ENCODE peak calls at places on chromosomes 13 and 19, in ten cellular contexts. One of them, this sample, is unnamed.

GRCh38 chr13:60627071-60627686 is 230.2 kb downstream of the TDRD3 start:
- DNase-seq in fibroblast of lung: peak; percentile 2
- DNase-seq in HepG2: peak; percentile 29
- DNase-seq in LoVo: peak; percentile 33
- DNase-seq in SHP77: peak; percentile 9
- DNase-seq in GM20000: peak; percentile 22
- DNase-seq in AML-193: peak; percentile 52
- DNase-seq in amniotic stem cell: no peak
- DNase-seq in esophagus squamous epithelium: no peak
- DNase-seq in NCI-H1694 treated with DMSO at 0.1 percent for 48 hours: peak; percentile 17
- DNase-seq in this sample: no peak

GRCh38 chr13:51856027-51856736 is 5.6 kb upstream of the CCDC70 start:
- DNase-seq in fibroblast of lung: no peak
- DNase-seq in NCI-H1694 treated with DMSO at 0.1 percent for 48 hours: no peak
- DNase-seq in AML-193: no peak
- DNase-seq in amniotic stem cell: no peak
- DNase-seq in LoVo: peak; percentile 71
- DNase-seq in HepG2: no peak
- DNase-seq in esophagus squamous epithelium: no peak
- DNase-seq in SHP77: no peak
- DNase-seq in GM20000: no peak
- DNase-seq in this sample: no peak

GRCh38 chr13:94419304-94419943 is 60.1 kb downstream of the DCT start:
- DNase-seq in esophagus squamous epithelium: no peak
- DNase-seq in NCI-H1694 treated with DMSO at 0.1 percent for 48 hours: no peak
- DNase-seq in fibroblast of lung: peak; percentile 83
- DNase-seq in HepG2: no peak
- DNase-seq in GM20000: no peak
- DNase-seq in amniotic stem cell: no peak
- DNase-seq in SHP77: no peak
- DNase-seq in LoVo: no peak
- DNase-seq in AML-193: no peak
- DNase-seq in this sample: no peak

GRCh38 chr19:43639507-43640423 is at the start of gene CADM4:
- DNase-seq in GM20000: peak; percentile 88
- DNase-seq in NCI-H1694 treated with DMSO at 0.1 percent for 48 hours: peak; percentile 10
- DNase-seq in AML-193: no peak
- DNase-seq in SHP77: peak; percentile 32
- DNase-seq in HepG2: no peak
- DNase-seq in esophagus squamous epithelium: no peak
- DNase-seq in amniotic stem cell: no peak
- DNase-seq in LoVo: peak; percentile 32
- DNase-seq in fibroblast of lung: no peak
- DNase-seq in this sample: no peak

GRCh38 chr19:31177230-31177629 is 172.0 kb downstream of the TSHZ3 start:
- DNase-seq in LoVo: no peak
- DNase-seq in AML-193: no peak
- DNase-seq in HepG2: no peak
- DNase-seq in esophagus squamous epithelium: no peak
- DNase-seq in NCI-H1694 treated with DMSO at 0.1 percent for 48 hours: no peak
- DNase-seq in amniotic stem cell: no peak
- DNase-seq in SHP77: no peak
- DNase-seq in fibroblast of lung: no peak
- DNase-seq in GM20000: no peak
- DNase-seq in this sample: no peak

GRCh38 chr13:30743319-30744055 is 8.1 kb downstream of the ALOX5AP start:
- DNase-seq in AML-193: peak; percentile 41
- DNase-seq in esophagus squamous epithelium: no peak
- DNase-seq in HepG2: peak; percentile 10
- DNase-seq in NCI-H1694 treated with DMSO at 0.1 percent for 48 hours: no peak
- DNase-seq in LoVo: peak; percentile 69
- DNase-seq in fibroblast of lung: peak; percentile 99
- DNase-seq in amniotic stem cell: peak; percentile 89
- DNase-seq in GM20000: no peak
- DNase-seq in SHP77: no peak
- DNase-seq in this sample: peak; percentile 86

GRCh38 chr13:108859202-108860012 is 230.0 kb downstream of the MYO16 start:
- DNase-seq in esophagus squamous epithelium: no peak
- DNase-seq in HepG2: no peak
- DNase-seq in NCI-H1694 treated with DMSO at 0.1 percent for 48 hours: no peak
- DNase-seq in AML-193: no peak
- DNase-seq in amniotic stem cell: peak; percentile 14
- DNase-seq in fibroblast of lung: peak; percentile 74
- DNase-seq in LoVo: peak; percentile 64
- DNase-seq in GM20000: no peak
- DNase-seq in SHP77: no peak
- DNase-seq in this sample: peak; percentile 46

GRCh38 chr13:33536639-33537425 is 251.3 kb upstream of the STARD13 start:
- DNase-seq in LoVo: no peak
- DNase-seq in SHP77: no peak
- DNase-seq in HepG2: no peak
- DNase-seq in fibroblast of lung: peak; percentile 86
- DNase-seq in amniotic stem cell: no peak
- DNase-seq in GM20000: no peak
- DNase-seq in AML-193: no peak
- DNase-seq in NCI-H1694 treated with DMSO at 0.1 percent for 48 hours: no peak
- DNase-seq in esophagus squamous epithelium: no peak
- DNase-seq in this sample: peak; percentile 18

GRCh38 chr19:47618771-47619170 is 9.8 kb downstream of the BICRA start:
- DNase-seq in esophagus squamous epithelium: no peak
- DNase-seq in amniotic stem cell: no peak
- DNase-seq in fibroblast of lung: peak; percentile 46
- DNase-seq in AML-193: no peak
- DNase-seq in GM20000: no peak
- DNase-seq in NCI-H1694 treated with DMSO at 0.1 percent for 48 hours: no peak
- DNase-seq in SHP77: peak; percentile 61
- DNase-seq in HepG2: no peak
- DNase-seq in LoVo: no peak
- DNase-seq in this sample: no peak

GRCh38 chr13:56515441-56515840 is 625.3 kb upstream of the PRR20A start:
- DNase-seq in SHP77: no peak
- DNase-seq in fibroblast of lung: no peak
- DNase-seq in esophagus squamous epithelium: no peak
- DNase-seq in AML-193: no peak
- DNase-seq in amniotic stem cell: no peak
- DNase-seq in NCI-H1694 treated with DMSO at 0.1 percent for 48 hours: no peak
- DNase-seq in GM20000: no peak
- DNase-seq in HepG2: no peak
- DNase-seq in LoVo: no peak
- DNase-seq in this sample: no peak

GRCh38 chr19:798415-799075 is 1.3 kb downstream of the PTBP1 start:
- DNase-seq in HepG2: peak; percentile 43
- DNase-seq in GM20000: peak; percentile 46
- DNase-seq in SHP77: no peak
- DNase-seq in AML-193: no peak
- DNase-seq in fibroblast of lung: no peak
- DNase-seq in esophagus squamous epithelium: no peak
- DNase-seq in amniotic stem cell: no peak
- DNase-seq in NCI-H1694 treated with DMSO at 0.1 percent for 48 hours: no peak
- DNase-seq in LoVo: peak; percentile 28
- DNase-seq in this sample: no peak

GRCh38 chr13:47549219-47549752 is 451.8 kb downstream of the SUCLA2 start:
- DNase-seq in GM20000: no peak
- DNase-seq in HepG2: no peak
- DNase-seq in NCI-H1694 treated with DMSO at 0.1 percent for 48 hours: no peak
- DNase-seq in amniotic stem cell: no peak
- DNase-seq in fibroblast of lung: no peak
- DNase-seq in SHP77: peak; percentile 8
- DNase-seq in AML-193: no peak
- DNase-seq in esophagus squamous epithelium: no peak
- DNase-seq in LoVo: no peak
- DNase-seq in this sample: no peak

GRCh38 chr13:113403255-113404104 is 39.5 kb upstream of the GRTP1 start:
- DNase-seq in amniotic stem cell: no peak
- DNase-seq in AML-193: no peak
- DNase-seq in SHP77: no peak
- DNase-seq in NCI-H1694 treated with DMSO at 0.1 percent for 48 hours: no peak
- DNase-seq in fibroblast of lung: no peak
- DNase-seq in HepG2: no peak
- DNase-seq in GM20000: no peak
- DNase-seq in esophagus squamous epithelium: no peak
- DNase-seq in LoVo: no peak
- DNase-seq in this sample: no peak

GRCh38 chr19:3970313-3970807 is 539 bp downstream of the DAPK3 start:
- DNase-seq in GM20000: no peak
- DNase-seq in HepG2: no peak
- DNase-seq in fibroblast of lung: no peak
- DNase-seq in esophagus squamous epithelium: no peak
- DNase-seq in AML-193: no peak
- DNase-seq in NCI-H1694 treated with DMSO at 0.1 percent for 48 hours: no peak
- DNase-seq in SHP77: no peak
- DNase-seq in amniotic stem cell: no peak
- DNase-seq in LoVo: no peak
- DNase-seq in this sample: no peak

GRCh38 chr13:33379597-33379996 is 94.0 kb upstream of the STARD13 start:
- DNase-seq in fibroblast of lung: no peak
- DNase-seq in HepG2: peak; percentile 43
- DNase-seq in AML-193: no peak
- DNase-seq in esophagus squamous epithelium: no peak
- DNase-seq in amniotic stem cell: no peak
- DNase-seq in GM20000: no peak
- DNase-seq in SHP77: peak; percentile 7
- DNase-seq in NCI-H1694 treated with DMSO at 0.1 percent for 48 hours: no peak
- DNase-seq in LoVo: no peak
- DNase-seq in this sample: no peak